ENCODE peak calls at places on chromosomes 2 and 18, in four cellular contexts. C, G, H and S are unnamed samples.

GRCh38 chr2:206275274-206276160 is 1.1 kb downstream of the ZDBF2 start:
- DNase-seq in C (no peak), G (peak; percentile 91), H (peak; percentile 53), S (peak; percentile 45)

GRCh38 chr2:36371963-36372391 is 16.4 kb downstream of the CRIM1 start:
- DNase-seq in G (no peak), C (no peak), H (peak; percentile 84), S (peak; percentile 77)

GRCh38 chr2:121260370-121261154 is 24.4 kb downstream of the TFCP2L1 start:
- DNase-seq in G (no peak), C (no peak), H (no peak), S (no peak)

GRCh38 chr2:165720526-165720925 is 73.5 kb downstream of the GALNT3 start:
- DNase-seq in C (no peak), H (peak; percentile 75), G (no peak), S (peak; percentile 86)

GRCh38 chr2:174148833-174149232 is 99.5 kb downstream of the OLA1 start:
- DNase-seq in C (no peak), G (no peak), H (no peak), S (no peak)

GRCh38 chr2:64470071-64470470 is 16.1 kb downstream of the LGALSL start:
- DNase-seq in C (no peak), H (no peak), G (no peak), S (no peak)

GRCh38 chr2:219803294-219803693 is 175.9 kb downstream of the SLC4A3 start:
- DNase-seq in H (peak; percentile 34), C (no peak), G (no peak), S (peak; percentile 29)

GRCh38 chr2:215361211-215361875 is 49.5 kb downstream of the ATIC start:
- DNase-seq in G (no peak), H (peak; percentile 8), C (no peak), S (no peak)

GRCh38 chr2:205849136-205849535 is 166.8 kb downstream of the NRP2 start:
- DNase-seq in H (no peak), C (no peak), G (no peak), S (no peak)

GRCh38 chr2:132669854-132670103 is 226 bp downstream of the LYPD1 start:
- DNase-seq in G (no peak), H (no peak), C (no peak), S (no peak)

GRCh38 chr18:35444636-35445035 is 53.1 kb downstream of the INO80C start:
- DNase-seq in H (no peak), G (no peak), C (no peak), S (no peak)

GRCh38 chr2:233399306-233400225 is 45.3 kb downstream of the DGKD start:
- DNase-seq in H (no peak), G (no peak), C (no peak), S (no peak)

GRCh38 chr18:21489119-21489750 is 111.3 kb downstream of the ESCO1 start:
- DNase-seq in G (peak; percentile 41), C (no peak), H (peak; percentile 66), S (no peak)

GRCh38 chr2:127000937-127001336 is 102.2 kb downstream of the TEX51 start:
- DNase-seq in H (no peak), C (no peak), G (no peak), S (no peak)

GRCh38 chr2:118855451-118856279 is 8.2 kb upstream of the EN1 start:
- DNase-seq in H (peak; percentile 52), C (peak; percentile 77), G (peak; percentile 84), S (peak; percentile 11)
- TF ChIP-seq CTCF in H (peak; percentile 94), C (peak; percentile 90), G (peak; percentile 86), S (peak; percentile 92)

DNA sequence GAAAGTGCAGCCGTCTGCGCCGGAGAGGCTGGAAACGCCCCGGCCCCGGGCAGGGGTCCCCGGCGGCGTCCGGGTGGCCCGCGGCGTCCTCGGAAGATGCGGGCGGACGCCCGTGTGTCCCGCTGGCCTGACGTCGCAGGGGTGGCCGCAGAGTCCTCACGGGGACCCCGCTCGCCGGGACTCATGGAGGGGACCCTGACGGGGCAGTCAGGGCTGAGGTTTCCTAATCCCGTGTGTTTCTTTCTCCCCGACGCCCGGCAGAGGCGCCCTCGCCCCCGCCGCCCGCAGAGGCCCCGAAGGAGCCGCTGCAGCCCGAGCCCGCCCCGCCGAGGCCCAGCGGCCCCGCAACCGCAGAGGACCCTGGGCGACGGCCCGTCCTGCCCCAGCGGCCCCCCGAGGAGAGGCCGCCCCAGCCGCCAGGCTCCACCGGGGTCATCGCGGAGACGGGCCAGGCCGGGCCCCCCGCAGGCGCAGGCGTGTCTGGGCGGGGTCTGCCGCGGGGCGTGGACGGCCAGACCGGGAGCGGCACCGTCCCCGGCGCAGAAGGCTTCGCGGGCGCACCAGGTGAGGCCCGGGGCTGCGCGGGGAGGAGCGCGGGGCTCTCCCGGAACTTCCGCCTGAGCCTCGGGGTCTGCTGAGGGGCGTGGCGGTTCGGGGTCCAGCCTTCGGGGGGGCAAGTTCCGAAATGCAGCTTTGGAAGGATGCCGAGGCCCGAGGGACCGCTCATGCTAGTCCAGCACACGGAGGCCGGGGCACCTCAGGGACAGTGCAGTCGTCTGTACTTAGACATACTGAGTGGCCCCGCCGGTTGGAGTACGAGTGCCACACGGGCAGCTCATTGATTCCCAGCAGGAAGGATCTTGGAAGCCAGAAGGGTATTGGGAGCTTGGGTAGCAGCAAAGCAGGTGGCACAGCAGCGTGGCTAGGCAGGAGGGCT is 60.0 kb downstream of the EMILIN2 start:
- DNase-seq in H (no peak), G (peak; percentile 18), C (peak; percentile 48), S (no peak)
- TF ChIP-seq CTCF in H (peak; percentile 16), G (peak; percentile 18), C (no peak), S (no peak)

GRCh38 chr2:171811229-171811628 is 82.8 kb downstream of the SLC25A12 start:
- DNase-seq in C (no peak), H (peak; percentile 57), G (peak; percentile 15), S (no peak)
- TF ChIP-seq CTCF in C (no peak), H (peak; percentile 56), G (peak; percentile 15), S (peak; percentile 18)

GRCh38 chr2:37809525-37809924 is 115.6 kb upstream of the RMDN2 start:
- DNase-seq in H (peak; percentile 65), G (no peak), C (no peak), S (no peak)
- TF ChIP-seq CTCF in H (peak; percentile 70), G (peak; percentile 41), C (no peak), S (peak; percentile 62)

GRCh38 chr18:74331404-74331803 is 15.8 kb downstream of the C18orf63 start:
- DNase-seq in G (peak; percentile 19), C (no peak), H (peak; percentile 51), S (no peak)
- TF ChIP-seq CTCF in G (peak; percentile 32), C (no peak), H (peak; percentile 60), S (peak; percentile 76)